ENCODE peak calls at places on chromosomes 7 and 10, in nine cellular contexts. E, A, Q, V, B, R, U, K and N are unnamed samples.

GRCh38 chr7:28410628-28411578 is 1.4 kb upstream of the CREB5 start:
- DNase-seq in V (peak; percentile 37), Q (no peak), A (no peak), K (peak; percentile 50), E (peak; percentile 80), U (peak; percentile 23), R (no peak), B (peak; percentile 37), N (no peak)

GRCh38 chr10:70130878-70131559 is 1.6 kb downstream of the AIFM2 start:
- DNase-seq in B (no peak), R (no peak), K (no peak), U (no peak), E (no peak), A (no peak), V (peak; percentile 87), Q (no peak), N (no peak)

GRCh38 chr10:82762641-82763040 is 887.6 kb downstream of the NRG3 start:
- DNase-seq in U (no peak), A (no peak), B (no peak), K (no peak), V (no peak), R (no peak), Q (no peak), E (no peak), N (no peak)

GRCh38 chr10:43396928-43397624 is 11.9 kb downstream of the HNRNPF start:
- DNase-seq in E (peak; percentile 78), U (peak; percentile 95), K (peak; percentile 97), R (peak; percentile 54), Q (peak; percentile 72), B (peak; percentile 80), A (peak; percentile 77), V (peak; percentile 96), N (peak; percentile 95)

GRCh38 chr10:16612148-16612742 is 90.6 kb upstream of the C1QL3 start:
- DNase-seq in K (no peak), B (no peak), R (no peak), Q (no peak), V (peak; percentile 16), A (no peak), U (no peak), E (peak; percentile 64), N (no peak)

GRCh38 chr10:14906765-14907164 is 28.1 kb downstream of the SUV39H2 start:
- DNase-seq in E (no peak), Q (no peak), V (no peak), R (no peak), A (no peak), B (no peak), U (no peak), K (no peak), N (no peak)

GRCh38 chr7:22251284-22251683 is 105.7 kb downstream of the RAPGEF5 start:
- DNase-seq in V (no peak), K (no peak), B (no peak), E (no peak), R (no peak), U (no peak), A (no peak), Q (no peak), N (no peak)

GRCh38 chr10:36534471-36535002 is 590.9 kb upstream of the ANKRD30A start:
- DNase-seq in V (peak; percentile 100), E (no peak), R (no peak), K (no peak), Q (peak; percentile 23), U (no peak), B (no peak), A (peak; percentile 13), N (peak; percentile 74)

GRCh38 chr10:119383174-119383856 is 159.2 kb downstream of the RGS10 start:
- DNase-seq in R (no peak), E (no peak), A (no peak), B (no peak), U (no peak), V (no peak), K (no peak), Q (no peak), N (no peak)

GRCh38 chr7:94423865-94424264 is 29.2 kb downstream of the COL1A2 start:
- DNase-seq in R (no peak), K (no peak), B (no peak), A (no peak), U (no peak), Q (no peak), V (peak; percentile 49), E (no peak), N (no peak)

GRCh38 chr7:20542594-20542993 is 72.9 kb upstream of the ABCB5 start:
- DNase-seq in K (no peak), A (no peak), Q (no peak), E (no peak), R (no peak), V (peak; percentile 78), B (no peak), U (peak; percentile 8), N (no peak)

GRCh38 chr7:123862775-123863174 is 17.8 kb downstream of the HYAL4 start:
- DNase-seq in B (no peak), V (no peak), K (no peak), R (no peak), A (no peak), E (no peak), Q (no peak), U (no peak), N (no peak)

GRCh38 chr7:105638942-105639495 is 57.7 kb upstream of the EFCAB10 start:
- DNase-seq in K (no peak), R (no peak), Q (no peak), U (peak; percentile 29), E (peak; percentile 67), V (no peak), A (no peak), B (no peak), N (no peak)

GRCh38 chr10:122519873-122520272 is 40.7 kb upstream of the DMBT1 start:
- DNase-seq in Q (no peak), E (no peak), B (no peak), R (no peak), A (no peak), V (no peak), U (no peak), K (no peak), N (no peak)

GRCh38 chr10:21363753-21364104 is 161.8 kb downstream of the SKIDA1 start:
- DNase-seq in B (no peak), R (no peak), K (no peak), Q (no peak), U (no peak), A (no peak), V (peak; percentile 34), E (no peak), N (no peak)